ENCODE peak calls at places on chromosomes 12 and 14, in five cellular contexts. I, L, E, M and A are unnamed samples.

GRCh38 chr12:57347284-57347683 is 83.6 kb downstream of the R3HDM2 start:
- DNase-seq in I (no peak), L (no peak), E (no peak), M (no peak), A (no peak)

GRCh38 chr14:100531591-100532121 is 55.6 kb downstream of the BEGAIN start:
- DNase-seq in I (no peak), L (no peak), E (no peak), M (no peak), A (no peak)

GRCh38 chr12:72543777-72544467 is 271.8 kb downstream of the TRHDE start:
- DNase-seq in I (no peak), L (no peak), E (no peak), M (no peak), A (no peak)

GRCh38 chr12:65634626-65635331 is 189.5 kb upstream of the HMGA2 start:
- DNase-seq in I (peak), L (no peak), E (no peak), M (no peak), A (no peak)

GRCh38 chr12:75207338-75208083 is 2.1 kb downstream of the KCNC2 start:
- DNase-seq in I (no peak), L (peak), E (no peak), M (no peak), A (no peak)

GRCh38 chr12:92334552-92334951 is 188.9 kb upstream of the BTG1 start:
- DNase-seq in I (no peak), L (no peak), E (no peak), M (no peak), A (no peak)

GRCh38 chr12:127342861-127343260 is 924.1 kb upstream of the TMEM132C start:
- DNase-seq in I (no peak), L (no peak), E (no peak), M (no peak), A (no peak)

GRCh38 chr14:59407246-59407615 is 57.9 kb downstream of the GPR135 start:
- DNase-seq in I (peak), L (no peak), E (no peak), M (no peak), A (no peak)

GRCh38 chr14:99644723-99645544 is at the start of gene HHIPL1:
- DNase-seq in I (no peak), L (peak), E (peak), M (no peak), A (no peak)

DNA sequence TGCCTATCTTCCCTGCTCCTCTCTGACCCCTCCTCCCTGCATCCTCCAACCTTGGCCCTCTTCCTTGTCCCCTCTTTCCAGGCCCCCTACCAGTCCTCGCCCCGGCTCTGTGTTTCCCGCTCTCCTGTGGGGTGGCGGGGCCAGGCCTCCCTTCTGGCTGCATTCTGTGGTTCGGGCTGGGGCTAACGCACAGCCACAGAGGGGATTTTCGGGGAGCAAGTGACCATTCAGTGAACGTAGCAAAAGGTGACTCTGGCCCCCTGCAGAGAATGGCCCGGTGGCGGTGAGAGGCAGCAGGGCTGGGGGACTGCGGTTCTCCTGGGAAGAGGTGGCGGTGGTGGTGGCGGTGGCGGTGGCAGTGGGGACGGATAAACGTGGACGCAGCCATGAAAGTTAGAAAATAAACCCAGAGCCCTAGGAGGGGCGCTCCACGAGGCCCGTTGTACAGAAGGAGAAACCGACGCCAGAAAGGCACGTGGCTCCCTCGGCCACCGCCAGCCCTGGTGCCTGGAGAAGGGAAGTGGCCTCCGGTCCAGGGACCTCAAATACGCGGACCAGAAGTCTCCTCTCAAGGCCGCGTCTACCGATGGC is 269.6 kb downstream of the ADGRD1 start:
- DNase-seq in I (no peak), L (no peak), E (no peak), M (no peak), A (no peak)
- TF ChIP-seq ATF2 in I (no peak), L (no peak), E (no peak), M (no peak), A (no peak)

GRCh38 chr14:77612011-77612620 is 4.3 kb downstream of the SPTLC2 start:
- DNase-seq in I (no peak), L (no peak), E (no peak), M (no peak), A (no peak)
- TF ChIP-seq ATF2 in I (no peak), L (no peak), E (no peak), M (no peak), A (no peak)

GRCh38 chr14:90277581-90278198 is 21.3 kb downstream of the PSMC1 start:
- DNase-seq in I (no peak), L (no peak), E (no peak), M (no peak), A (no peak)
- TF ChIP-seq ATF2 in I (no peak), L (no peak), E (no peak), M (no peak), A (no peak)

DNA sequence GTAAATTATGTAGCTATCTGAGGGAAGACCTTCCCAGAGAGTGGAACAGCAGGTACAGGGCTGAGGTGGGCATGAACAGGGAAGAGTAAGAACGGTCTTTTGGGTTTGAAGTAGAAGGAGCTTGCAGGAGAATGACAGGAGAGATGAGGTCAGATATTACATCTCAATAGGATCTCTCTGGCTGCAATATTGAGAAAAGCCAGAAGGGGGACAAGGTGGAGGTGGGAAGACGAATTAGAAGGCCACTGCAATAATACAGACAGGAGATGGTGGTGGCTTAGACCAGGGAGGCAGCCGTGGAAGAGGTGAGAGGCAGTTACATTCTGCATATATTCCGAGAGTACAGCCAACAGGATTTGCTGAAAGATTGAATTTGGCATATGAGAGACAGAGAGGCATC is 310.2 kb downstream of the APAF1 start:
- DNase-seq in I (peak), L (peak), E (peak), M (peak), A (no peak)
- TF ChIP-seq ATF2 in I (no peak), L (no peak), E (no peak), M (no peak), A (no peak)

GRCh38 chr12:45725631-45726593 is 3.6 kb upstream of the ARID2 start:
- DNase-seq in I (peak), L (no peak), E (no peak), M (peak), A (no peak)
- TF ChIP-seq ATF2 in I (no peak), L (no peak), E (no peak), M (no peak), A (no peak)

GRCh38 chr12:6605425-6606330 is 1.5 kb downstream of the CHD4 start:
- DNase-seq in I (no peak), L (peak), E (peak), M (no peak), A (no peak)

GRCh38 chr12:6606331-6607131 is 648 bp downstream of the CHD4 start:
- DNase-seq in I (peak), L (peak), E (no peak), M (peak), A (no peak)

GRCh38 chr12:6604254-6605029 is 2.7 kb downstream of the CHD4 start:
- DNase-seq in I (no peak), L (no peak), E (no peak), M (no peak), A (no peak)

GRCh38 chr12:6608592-6609311 is 1.6 kb upstream of the CHD4 start:
- DNase-seq in I (peak), L (no peak), E (no peak), M (no peak), A (no peak)

DNA sequence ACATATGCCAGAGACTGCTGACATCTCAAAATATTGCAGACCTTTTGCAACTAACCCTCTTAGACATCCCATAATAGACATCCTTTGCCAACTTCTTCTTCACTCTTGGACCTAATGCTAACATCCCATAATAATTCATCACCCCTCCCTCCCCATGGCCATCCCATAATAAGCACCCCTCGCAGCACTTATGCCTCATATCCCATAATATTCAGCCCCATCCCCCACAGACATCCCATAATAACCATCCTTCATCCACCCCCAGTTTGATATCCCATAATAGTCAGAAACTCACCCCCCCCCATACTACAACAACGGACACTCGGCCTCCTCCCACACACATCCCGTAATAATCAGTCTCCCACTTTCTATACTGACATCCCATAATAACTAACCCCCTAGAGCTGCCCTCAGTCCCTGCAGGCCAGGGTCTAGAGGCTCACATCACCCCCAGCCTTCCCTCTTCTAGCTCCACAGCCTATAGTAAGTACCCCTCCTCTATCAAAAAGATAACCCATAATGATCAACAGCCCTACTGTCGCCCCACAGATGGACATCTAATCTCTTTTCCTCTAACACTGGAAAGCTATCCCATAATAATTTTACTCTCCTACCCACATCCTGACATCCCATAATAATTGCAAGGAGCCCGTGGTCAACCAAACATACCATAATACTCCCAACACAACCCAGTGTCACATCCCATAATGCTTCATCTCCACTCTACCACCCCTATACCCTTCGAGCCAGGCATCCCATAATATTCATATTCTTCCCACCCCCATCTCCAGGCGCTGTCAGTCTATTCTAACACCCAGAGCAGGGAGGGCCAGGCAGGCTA is 792 bp upstream of the CHD4 start:
- DNase-seq in I (peak), L (no peak), E (no peak), M (peak), A (peak)
- TF ChIP-seq ATF2 in I (no peak), L (no peak), E (no peak), M (no peak), A (no peak)

GRCh38 chr12:13135336-13136178 is 32.1 kb upstream of the GSG1 start:
- DNase-seq in I (no peak), L (peak), E (no peak), M (peak), A (no peak)
- TF ChIP-seq ATF2 in I (no peak), L (no peak), E (no peak), M (no peak), A (no peak)

DNA sequence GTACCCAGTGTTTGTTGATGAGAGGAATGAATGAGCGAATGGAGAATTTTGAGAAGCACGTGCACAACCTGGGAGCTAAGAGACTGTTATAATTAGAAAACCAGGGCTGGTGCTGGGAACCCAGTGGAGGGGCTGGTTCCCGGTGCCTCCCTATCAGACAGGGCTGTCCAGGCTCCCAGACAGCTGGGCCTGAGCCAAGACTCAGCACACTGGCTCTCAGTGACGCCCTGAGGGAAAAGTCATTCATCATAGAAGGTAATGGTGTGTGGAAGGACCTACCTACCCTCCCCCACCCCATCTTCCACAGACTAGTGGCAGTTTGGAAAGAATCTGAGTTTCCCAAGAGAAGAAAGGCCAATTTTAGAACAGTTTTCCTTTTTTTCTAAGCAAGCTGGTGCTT is 34.7 kb downstream of the KCNA5 start:
- DNase-seq in I (no peak), L (no peak), E (no peak), M (no peak), A (no peak)
- TF ChIP-seq ATF2 in I (no peak), L (no peak), E (no peak), M (no peak), A (no peak)

GRCh38 chr12:100128509-100128908 is 14.2 kb downstream of the BLTP3B start:
- DNase-seq in I (peak), L (peak), E (no peak), M (no peak), A (no peak)
- TF ChIP-seq ATF2 in I (no peak), L (no peak), E (no peak), M (no peak), A (no peak)